ENCODE peak calls at places on chromosomes 12 and 14, in ten cellular contexts. X is epithelial cell of prostate; R is right cardiac atrium; S is breast epithelium; C is RWPE1; T is caudate nucleus; B is tibial artery; K is CD4-positive, alpha-beta memory T cell; V is kidney; G is Peyer's patch. P is an unnamed sample.

GRCh38 chr14:94412671-94413638 is 24.6 kb upstream of the SERPINA1 start:
- DNase-seq in X (no peak), R (no peak), S (no peak), C (no peak), T (no peak), B (no peak), K (no peak), V (no peak), G (no peak), P (no peak)

GRCh38 chr14:60241091-60241490 is 7.9 kb upstream of the PPM1A start:
- DNase-seq in X (no peak), R (no peak), S (no peak), C (no peak), T (no peak), B (no peak), K (no peak), V (no peak), G (no peak), P (no peak)

GRCh38 chr12:58176296-58176869 is 235.0 kb downstream of the ATP23 start:
- DNase-seq in X (no peak), R (peak), S (no peak), C (peak), T (no peak), B (no peak), K (no peak), V (no peak), G (peak), P (no peak)

GRCh38 chr14:102622262-102622885 is 29.9 kb downstream of the RCOR1 start:
- DNase-seq in X (no peak), R (no peak), S (no peak), C (no peak), T (no peak), B (no peak), K (no peak), V (no peak), G (no peak), P (no peak)

GRCh38 chr12:3215410-3215975 is 138.3 kb downstream of the TSPAN9 start:
- DNase-seq in X (no peak), R (no peak), S (no peak), C (no peak), T (no peak), B (no peak), K (no peak), V (no peak), G (no peak), P (no peak)

GRCh38 chr12:13573698-13574321 is 377.3 kb downstream of the EMP1 start:
- DNase-seq in X (peak), R (no peak), S (no peak), C (peak), T (no peak), B (no peak), K (no peak), V (no peak), G (no peak), P (no peak)

GRCh38 chr12:112900298-112901145 is 6.2 kb upstream of the OAS1 start:
- DNase-seq in X (no peak), R (no peak), S (no peak), C (peak), T (no peak), B (peak), K (peak), V (no peak), G (peak), P (no peak)

GRCh38 chr12:124538194-124539082 is 29.0 kb downstream of the NCOR2 start:
- DNase-seq in X (no peak), R (peak), S (no peak), C (no peak), T (no peak), B (no peak), K (no peak), V (peak), G (no peak), P (no peak)

GRCh38 chr14:77495354-77495753 is 3.3 kb downstream of the ISM2 start:
- DNase-seq in X (no peak), R (no peak), S (no peak), C (no peak), T (no peak), B (no peak), K (no peak), V (no peak), G (no peak), P (no peak)

GRCh38 chr12:6250343-6250742 is 50.1 kb downstream of the CD9 start:
- DNase-seq in X (no peak), R (peak), S (no peak), C (no peak), T (no peak), B (peak), K (no peak), V (peak), G (no peak), P (no peak)

GRCh38 chr14:97367278-97367677 is 570.1 kb downstream of the VRK1 start:
- DNase-seq in X (no peak), R (no peak), S (no peak), C (no peak), T (no peak), B (no peak), K (no peak), V (no peak), G (no peak), P (no peak)

GRCh38 chr12:91461061-91461460 is 278.4 kb upstream of the DCN start:
- DNase-seq in X (no peak), R (no peak), S (no peak), C (no peak), T (no peak), B (no peak), K (no peak), V (no peak), G (no peak), P (no peak)

GRCh38 chr14:68127166-68127565 is 307.6 kb downstream of the RAD51B start:
- DNase-seq in X (no peak), R (no peak), S (no peak), C (no peak), T (no peak), B (no peak), K (no peak), V (no peak), G (no peak), P (no peak)

GRCh38 chr14:97625512-97625911 is 828.3 kb downstream of the VRK1 start:
- DNase-seq in X (no peak), R (no peak), S (no peak), C (no peak), T (no peak), B (no peak), K (no peak), V (no peak), G (no peak), P (no peak)

DNA sequence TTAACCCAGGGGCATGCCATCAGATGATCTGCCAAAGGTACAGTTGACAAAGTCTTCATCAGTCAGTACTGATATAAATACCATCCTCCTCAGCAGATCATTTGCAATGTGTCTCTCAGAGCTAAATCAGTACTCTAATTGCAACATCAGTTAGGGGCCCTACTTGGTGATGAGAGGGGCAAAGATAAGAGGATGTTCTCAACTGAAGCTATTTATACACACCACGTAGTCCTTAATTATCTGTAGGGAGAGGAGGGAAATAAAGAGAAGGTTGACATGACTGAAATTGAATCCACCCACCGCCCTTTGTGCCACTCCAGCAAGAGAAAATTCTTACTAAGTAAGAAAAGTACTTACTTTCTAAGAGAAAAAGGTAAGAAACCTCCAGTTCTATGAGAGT is 157.8 kb upstream of the NUDT4 start:
- DNase-seq in X (no peak), R (no peak), S (no peak), C (no peak), T (no peak), B (no peak), K (no peak), V (no peak), G (no peak), P (no peak)
- H3K27ac ChIP-seq in X (no peak), R (no peak), S (no peak), C (no peak), T (no peak), B (no peak), K (no peak), V (no peak), G (no peak), P (no peak)

DNA sequence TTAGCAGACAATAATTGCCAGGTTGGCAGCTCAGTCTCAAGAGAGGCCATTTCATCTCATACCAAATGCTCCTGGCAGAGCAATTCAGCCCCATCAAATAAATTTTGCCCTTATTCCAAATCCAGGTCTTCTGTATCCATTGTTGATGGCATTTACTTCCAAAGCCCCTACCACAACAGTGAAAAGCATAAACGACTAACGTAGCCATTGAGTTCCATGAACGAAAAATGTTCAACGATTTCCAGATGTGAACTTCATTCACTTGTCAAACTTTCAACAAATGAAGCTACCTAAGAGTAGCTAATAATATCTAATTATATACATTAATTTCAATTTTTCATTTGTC is 3.0 kb upstream of the GCN1 start:
- DNase-seq in X (no peak), R (no peak), S (no peak), C (no peak), T (no peak), B (no peak), K (no peak), V (no peak), G (no peak), P (no peak)
- H3K27ac ChIP-seq in X (peak), R (no peak), S (no peak), C (peak), T (no peak), B (no peak), K (peak), V (no peak), G (no peak), P (no peak)

DNA sequence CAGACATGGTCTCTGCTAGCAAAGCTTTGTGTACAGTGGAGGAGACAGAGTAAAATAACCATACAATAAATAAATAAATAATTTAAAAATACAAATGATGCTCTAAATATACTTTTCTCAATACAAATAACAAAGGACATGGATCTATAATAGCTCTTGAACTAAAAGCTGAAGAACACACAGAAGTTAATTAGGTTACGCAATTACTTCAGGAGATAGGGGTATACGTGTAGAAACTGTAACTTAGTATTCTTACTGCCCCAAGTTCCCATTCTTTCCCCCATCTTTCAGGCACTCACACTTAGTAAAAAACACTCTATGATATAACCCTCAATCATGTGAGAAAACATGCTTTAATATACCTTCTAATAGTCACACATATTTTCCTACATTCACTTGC is 44.2 kb downstream of the INSM2 start:
- DNase-seq in X (no peak), R (no peak), S (no peak), C (no peak), T (no peak), B (no peak), K (no peak), V (no peak), G (no peak), P (no peak)
- H3K27ac ChIP-seq in X (no peak), R (no peak), S (no peak), C (no peak), T (no peak), B (no peak), K (no peak), V (no peak), G (no peak), P (no peak)

GRCh38 chr12:105740970-105741725 is 397.6 kb downstream of the NUAK1 start:
- DNase-seq in X (no peak), R (peak), S (peak), C (no peak), T (peak), B (no peak), K (no peak), V (no peak), G (no peak), P (peak)
- H3K27ac ChIP-seq in X (no peak), R (peak), S (peak), C (no peak), T (no peak), B (peak), K (no peak), V (no peak), G (no peak), P (no peak)

GRCh38 chr14:91029451-91030217 is 30.8 kb downstream of the RPS6KA5 start:
- DNase-seq in X (no peak), R (no peak), S (no peak), C (no peak), T (no peak), B (no peak), K (no peak), V (no peak), G (no peak), P (no peak)

GRCh38 chr14:91036741-91037469 is 23.5 kb downstream of the RPS6KA5 start:
- DNase-seq in X (no peak), R (no peak), S (no peak), C (no peak), T (no peak), B (no peak), K (no peak), V (no peak), G (no peak), P (no peak)

GRCh38 chr14:91031668-91032067 is 28.8 kb downstream of the RPS6KA5 start:
- DNase-seq in X (no peak), R (no peak), S (no peak), C (no peak), T (no peak), B (no peak), K (no peak), V (no peak), G (no peak), P (no peak)

GRCh38 chr14:91035855-91036254 is 24.6 kb downstream of the RPS6KA5 start:
- DNase-seq in X (no peak), R (no peak), S (no peak), C (no peak), T (no peak), B (no peak), K (no peak), V (no peak), G (no peak), P (no peak)

DNA sequence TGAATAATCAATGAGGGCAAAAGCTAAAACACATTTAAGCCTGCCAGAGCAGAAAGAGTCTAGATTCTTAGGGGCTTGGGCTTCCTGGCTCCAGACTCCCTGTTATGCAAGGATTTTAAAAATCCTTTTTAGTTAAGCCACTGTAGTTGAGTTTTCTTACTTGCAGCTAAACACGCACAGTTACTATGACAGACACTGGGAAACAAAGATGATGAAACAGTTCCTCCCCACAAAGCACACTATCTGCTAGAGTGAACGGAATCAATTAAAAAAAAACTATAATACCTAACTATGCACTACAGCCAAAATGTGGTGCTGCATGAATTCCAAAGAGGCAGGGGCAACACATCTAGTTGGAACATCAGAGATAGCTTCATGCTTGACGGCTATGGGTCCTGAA is 28.2 kb downstream of the RPS6KA5 start:
- DNase-seq in X (no peak), R (no peak), S (no peak), C (no peak), T (no peak), B (no peak), K (no peak), V (no peak), G (no peak), P (no peak)
- H3K27ac ChIP-seq in X (no peak), R (no peak), S (no peak), C (no peak), T (no peak), B (no peak), K (no peak), V (no peak), G (no peak), P (no peak)

GRCh38 chr12:119630223-119630781 is 36.7 kb downstream of the TMEM233 start:
- DNase-seq in X (no peak), R (no peak), S (no peak), C (no peak), T (no peak), B (no peak), K (no peak), V (no peak), G (no peak), P (no peak)
- H3K27ac ChIP-seq in X (no peak), R (no peak), S (no peak), C (no peak), T (no peak), B (no peak), K (no peak), V (no peak), G (no peak), P (no peak)

GRCh38 chr14:75442642-75443041 is 14.8 kb downstream of the JDP2 start:
- DNase-seq in X (no peak), R (no peak), S (no peak), C (no peak), T (no peak), B (no peak), K (no peak), V (no peak), G (no peak), P (no peak)

GRCh38 chr14:75441731-75442130 is 13.9 kb downstream of the JDP2 start:
- DNase-seq in X (no peak), R (no peak), S (no peak), C (no peak), T (no peak), B (no peak), K (no peak), V (no peak), G (no peak), P (no peak)

GRCh38 chr14:75440733-75441474 is 13.1 kb downstream of the JDP2 start:
- DNase-seq in X (no peak), R (peak), S (no peak), C (no peak), T (no peak), B (peak), K (no peak), V (no peak), G (no peak), P (peak)

GRCh38 chr14:75442166-75442565 is 14.3 kb downstream of the JDP2 start:
- DNase-seq in X (no peak), R (no peak), S (no peak), C (no peak), T (no peak), B (no peak), K (no peak), V (no peak), G (no peak), P (no peak)

GRCh38 chr14:75443203-75443969 is 15.6 kb downstream of the JDP2 start:
- DNase-seq in X (no peak), R (no peak), S (no peak), C (no peak), T (no peak), B (no peak), K (no peak), V (no peak), G (no peak), P (no peak)
- H3K27ac ChIP-seq in X (no peak), R (peak), S (peak), C (no peak), T (no peak), B (peak), K (no peak), V (no peak), G (no peak), P (no peak)

GRCh38 chr14:57559561-57559960 is 65.9 kb upstream of the CCDC198 start:
- DNase-seq in X (no peak), R (no peak), S (no peak), C (no peak), T (no peak), B (no peak), K (no peak), V (no peak), G (no peak), P (no peak)
- H3K27ac ChIP-seq in X (no peak), R (no peak), S (no peak), C (no peak), T (no peak), B (no peak), K (no peak), V (peak), G (no peak), P (no peak)

P was measured in substantia nigra.